ENCODE peak calls at places on chromosome 12, in six cellular contexts. X, D, H, B, K and C are unnamed samples.

GRCh38 chr12:100138048-100138907 is 4.4 kb downstream of the BLTP3B start:
- DNase-seq in X (no peak), D (no peak), H (peak; percentile 15), B (no peak), K (no peak), C (no peak)

GRCh38 chr12:102946042-102946441 is 11.4 kb upstream of the ASCL1 start:
- DNase-seq in X (no peak), D (no peak), H (no peak), B (no peak), K (no peak), C (no peak)

GRCh38 chr12:52582971-52583456 is 9.4 kb upstream of the KRT74 start:
- DNase-seq in X (peak; percentile 80), D (peak; percentile 63), H (peak; percentile 43), B (peak; percentile 41), K (peak; percentile 21), C (peak; percentile 72)

GRCh38 chr12:27964123-27964522 is 8.4 kb downstream of the PTHLH start:
- DNase-seq in X (no peak), D (no peak), H (peak; percentile 42), B (no peak), K (no peak), C (no peak)

GRCh38 chr12:72089678-72090077 is 151.0 kb downstream of the TPH2 start:
- DNase-seq in X (no peak), D (no peak), H (no peak), B (no peak), K (no peak), C (no peak)

GRCh38 chr12:28172434-28173030 is 17.7 kb upstream of the CCDC91 start:
- DNase-seq in X (peak; percentile 40), D (peak; percentile 25), H (peak; percentile 68), B (no peak), K (no peak), C (no peak)

GRCh38 chr12:119169150-119169549 is 9.6 kb upstream of the HSPB8 start:
- DNase-seq in X (no peak), D (no peak), H (no peak), B (no peak), K (no peak), C (no peak)

GRCh38 chr12:22866406-22866805 is 241.4 kb downstream of the ETNK1 start:
- DNase-seq in X (no peak), D (no peak), H (peak; percentile 12), B (no peak), K (no peak), C (no peak)

GRCh38 chr12:6662602-6662905 is 365 bp downstream of the ING4 start:
- DNase-seq in X (no peak), D (no peak), H (no peak), B (no peak), K (no peak), C (no peak)

GRCh38 chr12:122265433-122265832 is 861 bp downstream of the VPS33A start:
- DNase-seq in X (no peak), D (no peak), H (no peak), B (no peak), K (no peak), C (no peak)

GRCh38 chr12:119154435-119154818 is 24.3 kb upstream of the HSPB8 start:
- DNase-seq in X (peak; percentile 66), D (no peak), H (no peak), B (no peak), K (peak; percentile 77), C (no peak)

GRCh38 chr12:116577149-116577548 is 18.0 kb downstream of the MAP1LC3B2 start:
- DNase-seq in X (no peak), D (no peak), H (peak; percentile 41), B (no peak), K (no peak), C (no peak)

GRCh38 chr12:55716582-55717396 is 943 bp downstream of the BLOC1S1 start:
- DNase-seq in X (no peak), D (no peak), H (no peak), B (no peak), K (no peak), C (no peak)

GRCh38 chr12:57735198-57735855 is 3.2 kb downstream of the AGAP2 start:
- DNase-seq in X (no peak), D (no peak), H (no peak), B (no peak), K (no peak), C (no peak)

GRCh38 chr12:119725523-119725922 is 57.6 kb downstream of the PRKAB1 start:
- DNase-seq in X (peak; percentile 37), D (no peak), H (no peak), B (no peak), K (no peak), C (no peak)

GRCh38 chr12:64608901-64609542 is 1.3 kb upstream of the RASSF3 start:
- DNase-seq in X (peak; percentile 26), D (peak; percentile 67), H (peak; percentile 68), B (no peak), K (no peak), C (peak; percentile 54)

GRCh38 chr12:30970559-30971202 is 44.1 kb downstream of the TSPAN11 start:
- DNase-seq in X (peak; percentile 18), D (no peak), H (no peak), B (no peak), K (no peak), C (peak; percentile 36)

GRCh38 chr12:78226763-78227162 is 396.1 kb downstream of the NAV3 start:
- DNase-seq in X (no peak), D (no peak), H (no peak), B (no peak), K (no peak), C (no peak)

GRCh38 chr12:94571556-94571955 is 78.8 kb downstream of the TMCC3 start:
- DNase-seq in X (no peak), D (peak; percentile 81), H (peak; percentile 76), B (peak; percentile 41), K (no peak), C (no peak)

DNA sequence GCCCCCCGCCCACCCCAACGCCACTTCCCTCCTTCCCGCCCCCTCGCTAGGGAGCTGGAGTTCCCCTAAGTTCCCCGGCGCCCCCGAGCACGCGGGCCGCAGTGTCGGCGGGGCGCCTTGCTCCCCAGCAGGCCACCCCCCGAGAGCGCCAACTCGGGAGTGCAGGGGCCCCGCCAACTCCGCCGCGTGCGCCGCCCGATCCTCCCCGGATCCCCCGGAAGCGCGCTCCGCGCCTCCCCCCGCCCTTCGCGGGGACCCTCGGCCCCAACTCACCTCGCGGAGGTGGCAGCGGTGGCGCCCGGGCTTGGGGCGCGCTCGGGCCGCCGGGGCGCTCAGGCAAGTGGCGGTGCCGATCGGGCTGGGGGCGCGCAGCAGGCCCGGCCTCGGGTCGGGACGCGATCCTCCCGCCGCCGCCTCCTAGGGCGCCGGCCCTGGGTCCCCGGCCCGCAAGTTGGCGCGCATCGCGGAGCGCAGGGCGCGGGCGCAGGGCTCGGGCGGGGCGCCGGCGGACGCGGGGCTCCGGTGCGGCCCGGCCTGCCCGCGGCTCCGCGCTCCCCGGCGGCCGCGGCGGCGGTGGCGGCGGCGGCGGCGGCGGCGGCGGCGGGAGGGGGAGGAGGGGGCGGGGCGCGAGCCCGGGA is at the start of gene NCOR2:
- DNase-seq in X (no peak), D (no peak), H (no peak), B (peak; percentile 56), K (no peak), C (no peak)
- TF ChIP-seq POLR2A in X (no peak), D (no peak), H (no peak), B (no peak), K (no peak), C (no peak)

GRCh38 chr12:9745191-9745590 is 12.3 kb upstream of the CLECL1 start:
- DNase-seq in X (no peak), D (no peak), H (no peak), B (no peak), K (no peak), C (no peak)
- H3K27ac ChIP-seq in X (no peak overlapping the region), D (no peak overlapping the region), H (no peak overlapping the region), B (no peak overlapping the region), K (no peak overlapping the region), C (no peak overlapping the region)

GRCh38 chr12:48351022-48351708 is 446 bp upstream of the ZNF641 start:
- DNase-seq in X (peak; percentile 83), D (peak; percentile 77), H (peak; percentile 59), B (no peak), K (no peak), C (peak; percentile 58)
- TF ChIP-seq POLR2A in X (no peak), D (no peak), H (peak; percentile 60), B (no peak), K (no peak), C (no peak)

DNA sequence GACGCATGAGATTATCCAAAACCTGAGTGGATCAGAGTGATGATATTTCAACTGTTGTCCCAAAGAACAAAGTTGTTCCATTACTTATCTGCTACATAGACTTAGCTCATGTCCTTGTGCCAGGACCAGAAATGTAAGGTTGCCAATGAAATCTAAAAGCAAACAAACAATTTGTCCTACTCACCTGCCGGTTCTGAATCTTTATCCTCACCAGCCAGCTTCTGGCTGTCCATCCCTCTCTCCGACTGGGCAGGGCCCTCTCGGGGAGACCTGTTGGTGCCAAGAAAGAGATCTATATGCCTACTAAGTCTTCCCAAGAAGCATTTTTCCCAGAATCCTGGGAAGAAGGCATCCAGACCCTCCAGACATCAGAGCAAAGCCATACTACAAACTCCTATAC is 5.5 kb downstream of the KMT2D start:
- DNase-seq in X (no peak), D (no peak), H (no peak), B (no peak), K (no peak), C (no peak)
- H3K27ac ChIP-seq in X (no peak overlapping the region), D (no peak overlapping the region), H (no peak overlapping the region), B (no peak overlapping the region), K (no peak overlapping the region), C (peak overlapping the region; percentile 51)

GRCh38 chr12:19432309-19433170 is 6.8 kb upstream of the AEBP2 start:
- DNase-seq in X (no peak), D (no peak), H (no peak), B (no peak), K (no peak), C (no peak)

GRCh38 chr12:19436931-19437330 is 2.4 kb upstream of the AEBP2 start:
- DNase-seq in X (no peak), D (no peak), H (no peak), B (no peak), K (no peak), C (no peak)

GRCh38 chr12:19431407-19432308 is 7.6 kb upstream of the AEBP2 start:
- DNase-seq in X (no peak), D (no peak), H (peak; percentile 88), B (no peak), K (no peak), C (peak; percentile 28)

GRCh38 chr12:19435831-19436497 is 3.3 kb upstream of the AEBP2 start:
- DNase-seq in X (no peak), D (no peak), H (no peak), B (no peak), K (no peak), C (no peak)

DNA sequence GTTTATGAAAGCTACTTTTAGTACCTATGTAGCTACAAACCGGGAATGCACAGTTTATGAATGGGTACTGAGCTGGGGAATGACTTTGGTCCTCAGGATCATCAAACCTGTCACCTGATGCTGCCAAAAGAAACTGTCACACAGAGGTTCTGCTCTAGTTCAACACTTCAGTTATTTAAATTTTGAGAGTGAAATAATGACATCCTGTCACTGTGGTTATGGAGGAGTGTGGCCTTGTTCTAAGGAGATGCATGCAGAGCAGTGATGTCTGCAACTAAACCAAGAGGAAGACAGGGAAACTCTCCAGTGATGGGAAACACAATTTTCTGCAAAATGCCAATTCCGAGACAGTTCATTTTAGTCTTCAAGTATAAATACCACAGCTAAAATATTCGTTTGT is 4.8 kb upstream of the AEBP2 start:
- DNase-seq in X (no peak), D (no peak), H (no peak), B (no peak), K (no peak), C (no peak)
- TF ChIP-seq POLR2A in X (no peak), D (no peak), H (no peak), B (no peak), K (no peak), C (no peak)